ENCODE peak calls at places on chromosomes 4 and X, in nine cellular contexts. Z, O, T, N, C, Q, B, H and E are unnamed samples.

GRCh38 chr4:81214518-81215218 is 354 bp downstream of the PRKG2 start:
- DNase-seq in T (peak), H (peak), N (no peak), O (no peak), B (no peak), Q (no peak), C (peak), Z (peak), E (peak)

GRCh38 chr4:5782829-5783476 is 72.0 kb downstream of the EVC start:
- DNase-seq in C (no peak), B (no peak), T (no peak), H (peak), N (no peak), Z (no peak), Q (no peak), O (no peak), E (no peak)

GRCh38 chr4:2058264-2059033 is 678 bp upstream of the NAT8L start:
- DNase-seq in T (peak), B (peak), C (no peak), O (no peak), N (no peak), Q (no peak), Z (no peak), H (peak), E (no peak)

GRCh38 chrX:57367649-57368048 is 81.1 kb downstream of the FAAH2 start:
- DNase-seq in T (no peak), H (no peak), Z (no peak), B (no peak), C (no peak), N (no peak), Q (no peak), O (no peak), E (no peak)

GRCh38 chrX:109880629-109881028 is 122.3 kb upstream of the TMEM164 start:
- DNase-seq in Q (no peak), B (no peak), Z (no peak), N (no peak), C (no peak), H (no peak), O (no peak), T (no peak), E (no peak)

GRCh38 chr4:76212301-76212700 is 1.3 kb downstream of the SCARB2 start:
- DNase-seq in O (no peak), Q (no peak), T (no peak), N (no peak), Z (peak), B (no peak), C (no peak), H (no peak), E (no peak)

GRCh38 chr4:6005175-6005574 is 13.1 kb downstream of the C4orf50 start:
- DNase-seq in Z (no peak), Q (no peak), N (no peak), H (no peak), B (no peak), O (no peak), C (no peak), T (no peak), E (no peak)

GRCh38 chrX:57678686-57679428 is 1.2 kb downstream of the NLRP2B start:
- DNase-seq in H (no peak), T (no peak), N (no peak), C (no peak), Z (no peak), Q (no peak), O (no peak), B (no peak), E (no peak)

GRCh38 chr4:105208556-105208955 is 61.9 kb downstream of the TET2 start:
- DNase-seq in H (no peak), B (no peak), C (no peak), Z (no peak), O (no peak), Q (no peak), N (no peak), T (no peak), E (no peak)

GRCh38 chr4:184056877-184057276 is 151.8 kb downstream of the STOX2 start:
- DNase-seq in T (no peak), Q (no peak), Z (no peak), B (no peak), C (no peak), O (no peak), H (no peak), N (no peak), E (no peak)

GRCh38 chrX:29506729-29507128 is 708.6 kb upstream of the MAGEB2 start:
- DNase-seq in C (no peak), N (no peak), T (no peak), H (no peak), Z (no peak), O (no peak), Q (no peak), B (no peak), E (no peak)

GRCh38 chr4:179196511-179196910 is 1754.3 kb upstream of the AGA start:
- DNase-seq in Q (peak), B (no peak), N (no peak), T (no peak), Z (peak), C (no peak), O (no peak), H (no peak), E (peak)

GRCh38 chr4:88803600-88804096 is 106.0 kb upstream of the NAP1L5 start:
- DNase-seq in O (no peak), Z (peak), T (no peak), B (peak), C (peak), Q (peak), H (no peak), N (no peak), E (no peak)

GRCh38 chr4:153486281-153487151 is 20.4 kb downstream of the TMEM131L start:
- DNase-seq in H (peak), N (no peak), Z (peak), T (no peak), C (peak), Q (peak), B (no peak), O (no peak), E (peak)

GRCh38 chrX:46961574-46962279 is 49.5 kb downstream of the JADE3 start:
- DNase-seq in Q (no peak), N (no peak), C (no peak), H (no peak), Z (no peak), B (no peak), T (no peak), O (no peak), E (no peak)

GRCh38 chr4:169640261-169640880 is 20.0 kb downstream of the CLCN3 start:
- DNase-seq in H (no peak), B (no peak), T (no peak), Z (peak), O (no peak), C (no peak), N (no peak), Q (peak), E (no peak)

GRCh38 chrX:11267311-11267910 is 25.8 kb upstream of the AMELX start:
- DNase-seq in Q (no peak), O (no peak), T (no peak), B (no peak), C (peak), H (no peak), N (no peak), Z (no peak), E (peak)

GRCh38 chrX:101395789-101396188 is 5.0 kb downstream of the RPL36A start:
- DNase-seq in Z (no peak), O (no peak), C (no peak), B (no peak), H (no peak), T (no peak), N (no peak), Q (no peak), E (no peak)

GRCh38 chrX:101399825-101400224 is 7.9 kb downstream of the GLA start:
- DNase-seq in Z (no peak), T (no peak), C (no peak), N (no peak), Q (no peak), B (no peak), H (no peak), O (no peak), E (no peak)

GRCh38 chrX:101398694-101399093 is 7.9 kb downstream of the RPL36A start:
- DNase-seq in H (no peak), T (no peak), O (no peak), B (no peak), N (no peak), C (no peak), Q (no peak), Z (no peak), E (no peak)

GRCh38 chrX:101394372-101394771 is 3.6 kb downstream of the RPL36A start:
- DNase-seq in T (no peak), O (no peak), Q (no peak), N (no peak), H (no peak), Z (no peak), B (no peak), C (no peak), E (no peak)

DNA sequence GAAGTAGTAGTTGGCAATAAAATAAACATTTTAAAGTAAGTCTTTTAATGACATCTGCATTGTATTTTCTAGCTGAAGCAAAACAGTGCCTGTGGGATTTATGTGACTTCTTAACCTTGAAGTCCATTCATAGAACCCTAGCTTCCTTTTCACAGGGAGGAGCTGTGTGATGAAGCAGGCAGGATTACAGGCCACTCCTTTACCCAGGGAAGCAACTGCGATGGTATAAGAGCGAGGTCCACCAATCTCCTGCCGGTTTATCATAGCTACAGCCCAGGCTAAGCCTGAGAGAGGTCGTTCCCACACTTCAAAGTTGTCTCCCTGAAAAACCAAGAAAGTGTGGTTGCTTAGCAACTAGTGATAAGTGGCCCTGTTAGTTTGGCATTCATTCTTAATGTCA is 7.0 kb downstream of the RPL36A start:
- DNase-seq in B (no peak), H (peak), Q (no peak), T (no peak), C (no peak), O (no peak), Z (peak), N (no peak), E (peak)
- H3K27ac ChIP-seq in B (no peak), H (no peak), Q (no peak), T (no peak), C (no peak), O (no peak), Z (no peak), N (no peak), E (no peak)

DNA sequence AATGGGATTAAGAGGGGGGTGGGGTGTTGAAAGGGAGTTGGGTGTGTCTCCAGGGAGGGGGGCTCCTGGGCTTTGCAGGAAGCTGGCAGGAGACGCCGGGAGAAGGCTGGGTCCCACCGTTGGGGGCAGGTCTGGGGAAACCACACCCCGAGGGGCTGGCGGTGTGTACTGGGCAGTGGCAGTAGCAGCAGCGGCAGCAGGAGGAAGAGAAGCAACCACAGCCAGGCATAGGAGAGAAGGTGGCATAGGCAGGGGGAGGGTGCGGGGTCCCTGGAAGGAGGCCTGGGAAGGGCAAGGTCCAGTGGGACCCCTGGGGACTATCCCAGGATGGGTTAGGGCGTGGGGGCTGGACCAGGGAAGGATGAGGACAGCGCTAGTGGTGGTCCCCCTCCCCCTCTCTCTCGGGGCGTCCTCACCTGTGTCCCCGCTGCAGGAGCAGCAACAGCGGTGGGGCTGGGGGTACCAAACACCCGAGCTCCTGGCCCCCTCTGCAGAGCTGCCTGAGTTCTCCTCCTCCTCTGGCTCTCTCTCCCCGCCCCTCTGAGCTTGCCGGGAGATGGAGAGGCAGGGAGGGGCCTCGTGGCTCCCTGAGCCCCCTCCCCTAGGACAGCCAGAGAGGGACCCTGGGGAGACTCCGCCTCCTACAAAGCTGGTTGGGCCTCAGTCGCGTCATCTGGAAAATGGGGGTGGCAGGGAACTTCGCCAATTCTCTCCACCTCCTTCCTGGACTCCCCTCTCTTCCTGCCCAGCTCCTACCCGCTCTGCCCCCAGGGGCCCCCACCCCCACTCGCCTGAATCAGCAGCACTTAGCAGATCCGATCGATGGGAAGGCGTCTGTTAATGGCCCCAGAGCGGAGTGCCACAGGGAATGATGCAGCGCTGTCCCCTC is at the start of gene KCND1:
- DNase-seq in Z (peak), H (peak), T (peak), O (no peak), C (no peak), B (peak), N (no peak), Q (no peak), E (peak)
- H3K27ac ChIP-seq in Z (no peak), H (no peak), T (peak), O (no peak), C (no peak), B (no peak), N (peak), Q (no peak), E (no peak)

GRCh38 chr4:73868206-73869129 is 725 bp upstream of the CXCL1 start:
- DNase-seq in B (no peak), O (no peak), T (no peak), Q (no peak), H (no peak), N (no peak), C (peak), Z (no peak), E (peak)
- H3K27ac ChIP-seq in B (peak), O (no peak), T (peak), Q (no peak), H (no peak), N (no peak), C (peak), Z (no peak), E (no peak)

GRCh38 chr4:84966382-84967291 is at the start of gene WDFY3:
- DNase-seq in T (peak), B (peak), N (peak), H (peak), Q (peak), Z (peak), O (no peak), C (peak), E (peak)
- H3K27ac ChIP-seq in T (peak), B (peak), N (peak), H (no peak), Q (peak), Z (peak), O (no peak), C (peak), E (peak)

GRCh38 chr4:182418054-182418734 is 175.0 kb downstream of the TENM3 start:
- DNase-seq in N (no peak), B (no peak), Z (no peak), O (no peak), Q (no peak), T (no peak), H (no peak), C (no peak), E (no peak)
- H3K27ac ChIP-seq in N (no peak), B (no peak), Z (no peak), O (no peak), Q (no peak), T (no peak), H (no peak), C (no peak), E (no peak)

DNA sequence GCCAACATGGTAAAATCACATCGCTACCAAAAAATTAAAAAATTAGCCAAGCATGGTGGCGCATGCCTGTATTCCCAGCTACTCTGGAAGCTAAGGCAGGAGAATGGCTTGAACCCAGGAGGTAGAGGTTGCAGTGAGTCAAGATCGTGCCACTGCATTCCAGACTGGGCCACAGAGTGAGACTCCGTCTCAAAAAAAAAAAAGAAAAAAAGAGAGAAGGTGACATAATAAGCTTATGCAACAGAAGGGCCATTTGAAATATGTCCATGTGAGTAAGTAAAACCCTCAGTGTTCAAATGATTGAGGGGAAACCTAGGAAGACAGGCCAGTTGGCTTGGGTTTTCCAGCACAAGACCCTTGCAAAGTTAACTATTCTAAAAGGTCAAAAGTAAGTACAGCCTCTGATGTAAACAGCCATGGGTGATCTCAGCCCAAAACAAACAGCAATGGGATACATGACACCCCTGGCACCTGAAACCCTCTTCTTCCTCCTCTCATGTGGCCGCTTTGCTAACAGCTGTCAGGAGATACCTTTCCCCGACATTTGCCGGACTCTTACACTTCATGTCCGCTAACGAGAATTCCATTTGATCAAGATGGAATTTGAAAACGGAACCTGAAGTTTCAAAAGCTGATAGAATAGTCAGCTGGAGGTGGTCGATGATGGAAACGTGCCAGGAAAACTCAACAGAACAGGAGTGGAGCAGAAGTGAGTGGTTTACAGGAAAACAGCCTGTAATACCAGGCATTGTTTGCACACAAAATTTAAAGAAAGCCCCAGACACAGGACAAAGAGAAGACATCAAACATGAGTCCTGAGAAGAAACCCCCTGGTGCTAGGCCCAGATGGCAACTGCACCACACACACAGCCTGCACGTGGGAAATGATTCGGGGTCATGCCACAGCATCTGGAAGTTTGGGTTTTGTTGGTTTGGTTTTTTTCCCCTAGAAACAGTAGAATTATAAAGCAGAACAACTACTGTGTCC is 93.0 kb upstream of the STS start:
- DNase-seq in O (no peak), T (no peak), B (no peak), H (no peak), N (no peak), C (no peak), Q (no peak), Z (no peak), E (no peak)
- H3K27ac ChIP-seq in O (no peak), T (no peak), B (peak), H (no peak), N (no peak), C (no peak), Q (no peak), Z (no peak), E (no peak)

GRCh38 chr4:125392683-125393082 is 77.9 kb downstream of the FAT4 start:
- DNase-seq in N (no peak), T (no peak), Z (no peak), H (no peak), Q (no peak), O (no peak), B (no peak), C (no peak), E (no peak)

GRCh38 chr4:125388653-125389052 is 73.9 kb downstream of the FAT4 start:
- DNase-seq in C (no peak), N (no peak), O (no peak), Z (peak), H (no peak), Q (peak), B (no peak), T (no peak), E (no peak)

GRCh38 chr4:125389713-125390112 is 75.0 kb downstream of the FAT4 start:
- DNase-seq in B (no peak), C (peak), H (no peak), T (no peak), O (no peak), N (no peak), Q (peak), Z (peak), E (peak)

GRCh38 chr4:125390126-125390525 is 75.4 kb downstream of the FAT4 start:
- DNase-seq in H (no peak), Z (peak), T (no peak), N (no peak), Q (peak), C (no peak), O (no peak), B (no peak), E (no peak)

GRCh38 chr4:125390727-125391126 is 76.0 kb downstream of the FAT4 start:
- DNase-seq in Z (peak), O (no peak), T (no peak), B (no peak), N (no peak), C (no peak), H (no peak), Q (no peak), E (no peak)
- H3K27ac ChIP-seq in Z (peak), O (no peak), T (peak), B (peak), N (peak), C (no peak), H (no peak), Q (no peak), E (no peak)